ENCODE peak calls at places on chromosome 15, in six cellular contexts. O is GM12878, X is GM12891, J is HepG2, Q is K562, Z is H1. W is an unnamed sample.

GRCh38 chr15:70528816-70529215 is 234.5 kb downstream of the UACA start:
- DNase-seq in Z (no peak), J (no peak), O (no peak), X (no peak), Q (no peak), W (no peak)

GRCh38 chr15:70504305-70504951 is 258.9 kb downstream of the UACA start:
- DNase-seq in X (no peak), Q (no peak), Z (no peak), O (no peak), J (no peak), W (peak; percentile 68)

GRCh38 chr15:40330368-40330836 is 6.9 kb downstream of the INAFM2 start:
- DNase-seq in Z (no peak), Q (peak; percentile 76), O (no peak), X (no peak), J (no peak), W (no peak)

GRCh38 chr15:73838795-73839565 is 34.4 kb upstream of the TBC1D21 start:
- DNase-seq in Q (no peak), Z (no peak), X (no peak), J (no peak), O (no peak), W (no peak)

GRCh38 chr15:101427606-101428487 is 61.7 kb downstream of the PCSK6 start:
- DNase-seq in X (no peak), J (no peak), O (no peak), Z (no peak), Q (no peak), W (no peak)

GRCh38 chr15:56244237-56244810 is 645 bp upstream of the RFX7 start:
- DNase-seq in J (peak; percentile 82), Q (peak; percentile 47), X (no peak), O (no peak), Z (no peak), W (peak; percentile 25)

GRCh38 chr15:58038426-58039106 is 26.9 kb downstream of the ALDH1A2 start:
- DNase-seq in X (no peak), Z (no peak), Q (no peak), O (no peak), J (no peak), W (no peak)

GRCh38 chr15:25710184-25710583 is 152.9 kb downstream of the ATP10A start:
- DNase-seq in Z (peak; percentile 34), J (peak; percentile 18), O (no peak), X (peak; percentile 62), Q (peak; percentile 60), W (peak; percentile 42)

GRCh38 chr15:69666441-69666882 is 213.8 kb downstream of the RPLP1 start:
- DNase-seq in O (no peak), J (no peak), X (peak; percentile 62), Z (no peak), Q (no peak), W (peak; percentile 63)

GRCh38 chr15:87739866-87740265 is 516.7 kb downstream of the NTRK3 start:
- DNase-seq in J (no peak), X (no peak), Q (no peak), Z (no peak), O (no peak), W (no peak)

GRCh38 chr15:52787549-52788098 is 2.5 kb downstream of the ONECUT1 start:
- DNase-seq in Q (no peak), J (no peak), Z (no peak), X (no peak), O (no peak), W (no peak)

GRCh38 chr15:39605146-39605545 is 24.3 kb downstream of the THBS1 start:
- DNase-seq in J (no peak), X (no peak), Q (no peak), O (no peak), Z (no peak), W (no peak)

GRCh38 chr15:60964527-60964926 is 264.6 kb downstream of the RORA start:
- DNase-seq in J (no peak), X (no peak), O (no peak), Q (no peak), Z (no peak), W (no peak)

GRCh38 chr15:92149029-92149428 is 244.7 kb upstream of the ST8SIA2 start:
- DNase-seq in O (no peak), J (no peak), Q (no peak), Z (no peak), X (no peak), W (no peak)

GRCh38 chr15:92151741-92152140 is 241.9 kb upstream of the ST8SIA2 start:
- DNase-seq in J (no peak), O (no peak), X (no peak), Z (no peak), Q (no peak), W (no peak)

GRCh38 chr15:92152983-92153382 is 240.7 kb upstream of the ST8SIA2 start:
- DNase-seq in J (no peak), O (no peak), Z (no peak), Q (no peak), X (no peak), W (no peak)

GRCh38 chr15:92143765-92144164 is 249.9 kb upstream of the ST8SIA2 start:
- DNase-seq in X (no peak), O (no peak), Q (peak; percentile 9), Z (no peak), J (no peak), W (no peak)

DNA sequence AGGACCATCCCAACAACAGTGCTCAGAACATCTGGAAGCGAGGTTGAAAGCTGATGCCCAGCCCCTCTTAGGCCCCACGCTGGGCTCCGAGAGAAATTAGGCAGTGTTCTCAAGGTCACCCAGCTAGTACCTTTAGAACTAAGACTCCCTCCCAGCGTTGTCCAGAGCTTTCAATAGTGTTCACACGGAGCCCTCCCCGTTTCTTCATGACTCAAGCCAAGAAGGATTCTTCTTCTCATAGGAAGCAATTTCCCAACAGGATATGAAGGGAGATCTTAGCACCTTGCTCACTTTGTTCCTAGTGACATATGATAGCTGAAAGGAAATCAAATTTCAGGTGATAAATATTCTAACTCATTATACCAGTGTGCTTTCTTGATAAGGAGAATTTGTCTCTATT is 244.2 kb upstream of the ST8SIA2 start:
- DNase-seq in O (no peak), Z (no peak), X (no peak), J (no peak), Q (no peak), W (no peak)
- TF ChIP-seq POLR2A in O (no peak), Z (no peak), X (no peak), J (no peak), Q (no peak), W (no peak)

GRCh38 chr15:78083687-78084358 is 6.3 kb upstream of the TBC1D2B start:
- DNase-seq in J (no peak), Q (no peak), Z (no peak), X (no peak), O (no peak), W (peak; percentile 48)

GRCh38 chr15:78084359-78084750 is 6.8 kb upstream of the TBC1D2B start:
- DNase-seq in Q (no peak), J (no peak), O (no peak), X (no peak), Z (no peak), W (no peak)

GRCh38 chr15:78082743-78083110 is 5.2 kb upstream of the TBC1D2B start:
- DNase-seq in J (no peak), O (no peak), Q (no peak), X (no peak), Z (no peak), W (no peak)

GRCh38 chr15:78083186-78083585 is 5.7 kb upstream of the TBC1D2B start:
- DNase-seq in O (no peak), J (no peak), Z (no peak), X (no peak), Q (no peak), W (no peak)

GRCh38 chr15:78082106-78082742 is 4.7 kb upstream of the TBC1D2B start:
- DNase-seq in Z (no peak), J (no peak), Q (no peak), X (no peak), O (no peak), W (no peak)
- TF ChIP-seq TAF1 in Z (no peak), J (no peak), Q (no peak), X (no peak), O (no peak), W (no peak)

DNA sequence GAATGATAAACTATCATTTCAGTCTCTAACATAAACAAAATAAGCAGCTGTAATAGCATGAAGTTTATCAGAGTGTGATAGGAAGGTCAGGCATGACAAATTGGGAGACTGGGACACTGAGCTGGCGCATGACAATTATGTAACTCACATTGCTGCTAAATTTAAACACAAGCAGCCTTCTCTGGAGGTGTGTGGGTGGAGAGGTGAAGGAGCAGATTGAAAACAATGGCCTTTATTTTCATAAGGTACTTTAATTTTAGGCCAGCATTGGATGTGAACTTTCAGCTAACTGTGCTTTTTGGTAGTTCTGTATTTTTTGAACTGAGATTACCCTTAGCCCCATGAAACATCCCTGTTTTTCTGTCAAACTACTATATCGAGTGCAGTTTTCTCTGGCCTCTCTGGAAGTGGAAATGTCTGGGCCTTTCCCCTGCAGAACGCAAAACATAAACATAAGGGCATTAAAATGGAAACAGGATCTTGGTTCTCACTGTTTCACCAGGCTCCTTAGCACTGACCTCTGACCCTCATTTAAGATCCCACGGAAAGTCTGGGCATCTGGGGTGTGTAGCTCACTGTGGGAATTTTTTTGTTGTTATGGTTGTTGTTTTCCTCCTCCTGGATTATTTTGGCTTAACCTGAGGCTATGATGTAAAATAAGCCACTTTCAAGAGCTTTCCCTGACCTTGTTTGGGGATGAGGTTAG is 160.1 kb upstream of the DPH6 start:
- DNase-seq in O (no peak), Z (no peak), J (no peak), Q (no peak), X (no peak), W (no peak)
- TF ChIP-seq POLR2AphosphoS5 in O (no peak), Z (no peak), J (no peak), Q (no peak), X (no peak), W (no peak)

GRCh38 chr15:90211009-90211408 is 9.9 kb downstream of the SEMA4B start:
- DNase-seq in Z (no peak), O (no peak), X (no peak), Q (no peak), J (no peak), W (no peak)

GRCh38 chr15:90213123-90213817 is 12.1 kb downstream of the SEMA4B start:
- DNase-seq in Z (no peak), X (no peak), O (no peak), J (no peak), Q (peak; percentile 27), W (no peak)

GRCh38 chr15:90213818-90214204 is 12.7 kb downstream of the SEMA4B start:
- DNase-seq in J (no peak), Z (no peak), Q (no peak), O (no peak), X (no peak), W (no peak)

GRCh38 chr15:90211440-90212168 is 10.5 kb downstream of the SEMA4B start:
- DNase-seq in J (no peak), Q (peak; percentile 29), X (no peak), Z (no peak), O (no peak), W (no peak)

DNA sequence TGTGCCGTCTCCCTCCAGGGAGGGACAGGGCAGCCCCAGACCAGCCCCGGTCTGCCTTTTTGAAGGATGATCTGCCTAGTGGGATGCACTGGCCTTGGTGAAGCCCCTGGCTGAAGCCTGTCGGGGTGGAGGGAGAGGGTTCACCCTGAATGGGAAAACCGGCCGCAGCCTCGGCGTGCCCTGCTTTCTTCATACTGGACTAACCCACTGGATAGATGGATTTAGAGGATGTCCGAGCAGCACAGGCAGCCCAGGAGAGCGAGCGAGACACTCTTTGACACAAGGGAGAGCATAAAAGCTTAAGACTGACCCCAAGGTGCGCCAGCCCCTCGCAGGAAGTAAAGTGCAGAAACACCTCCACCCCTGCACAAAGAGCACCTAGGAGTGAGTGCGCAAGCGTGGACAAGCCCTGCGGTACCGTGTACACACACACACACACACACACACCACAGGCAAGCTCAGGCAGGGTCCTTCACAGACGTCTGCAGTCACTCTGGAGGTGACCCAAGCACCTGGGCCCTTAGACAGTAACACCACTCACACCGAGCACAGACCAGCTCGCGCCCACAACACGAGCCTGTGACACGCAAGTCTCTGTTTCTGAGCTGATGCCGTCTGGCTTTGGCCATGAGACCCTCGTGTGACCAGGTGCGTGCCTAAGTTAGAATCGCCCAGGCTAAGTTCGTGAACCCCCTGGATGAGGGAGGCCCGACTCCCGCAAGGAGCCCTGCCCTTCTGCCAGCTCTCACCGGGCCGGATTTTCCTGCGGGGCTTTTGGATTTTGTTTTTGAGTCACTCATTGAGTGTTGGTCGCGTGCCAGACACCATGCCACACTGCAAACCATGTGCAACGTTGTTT is 11.3 kb downstream of the SEMA4B start:
- DNase-seq in J (no peak), O (no peak), X (no peak), Z (no peak), Q (no peak), W (no peak)
- TF ChIP-seq POLR2A in J (no peak), O (no peak), X (no peak), Z (no peak), Q (no peak), W (no peak)

W was measured in GM12892.